ENCODE peak calls at places on chromosomes 16 and 17, in four cellular contexts. G is uterus; H is CD4-positive, CD25-positive, alpha-beta regulatory T cell; S is H9. L is an unnamed sample. For H3K4me1, the result is how much of the 10 kb centered on the place peaks cover.

GRCh38 chr16:80014241-80014939 is 413.9 kb upstream of the MAF start:
- DNase-seq in G (no peak), H (no peak), S (no peak), L (no peak)

GRCh38 chr16:728131-728889 is 1.4 kb downstream of the HAGHL start:
- DNase-seq in G (no peak), H (peak), S (peak), L (peak)

GRCh38 chr17:29722411-29723198 is 99.9 kb upstream of the CORO6 start:
- DNase-seq in G (peak), H (peak), S (no peak), L (peak)

GRCh38 chr17:79188048-79188447 is 113.4 kb downstream of the ENGASE start:
- DNase-seq in G (no peak), H (no peak), S (peak), L (no peak)

GRCh38 chr16:89073346-89074221 is 20.1 kb upstream of the ACSF3 start:
- DNase-seq in G (no peak), H (no peak), S (no peak), L (no peak)

GRCh38 chr17:79042421-79043190 is 18.6 kb downstream of the C1QTNF1 start:
- DNase-seq in G (peak), H (peak), S (peak), L (peak)

GRCh38 chr16:22077700-22078313 is 14.5 kb upstream of the VWA3A start:
- DNase-seq in G (peak), H (peak), S (peak), L (peak)

GRCh38 chr17:44417553-44417952 is 28.1 kb upstream of the ITGA2B start:
- DNase-seq in G (no peak), H (no peak), S (no peak), L (no peak)

GRCh38 chr16:11263737-11264136 is 5.4 kb downstream of the TNP2 start:
- DNase-seq in G (no peak), H (peak), S (no peak), L (no peak)

GRCh38 chr17:30380106-30380420 is 1.3 kb downstream of the CPD start:
- DNase-seq in G (no peak), H (peak), S (no peak), L (no peak)

GRCh38 chr16:86356804-86357203 is 153.5 kb upstream of the FOXF1 start:
- DNase-seq in G (no peak), H (no peak), S (no peak), L (no peak)

GRCh38 chr17:42311240-42312034 is 23.1 kb downstream of the STAT5A start:
- DNase-seq in G (peak), H (no peak), S (peak), L (no peak)

GRCh38 chr17:42312285-42313130 is 24.2 kb downstream of the STAT5A start:
- DNase-seq in G (peak), H (peak), S (peak), L (peak)

GRCh38 chr17:42310281-42311156 is 22.2 kb downstream of the STAT5A start:
- DNase-seq in G (peak), H (no peak), S (peak), L (no peak)

GRCh38 chr17:42313389-42313772 is 25.1 kb downstream of the STAT5A start:
- DNase-seq in G (no peak), H (no peak), S (no peak), L (no peak)

DNA sequence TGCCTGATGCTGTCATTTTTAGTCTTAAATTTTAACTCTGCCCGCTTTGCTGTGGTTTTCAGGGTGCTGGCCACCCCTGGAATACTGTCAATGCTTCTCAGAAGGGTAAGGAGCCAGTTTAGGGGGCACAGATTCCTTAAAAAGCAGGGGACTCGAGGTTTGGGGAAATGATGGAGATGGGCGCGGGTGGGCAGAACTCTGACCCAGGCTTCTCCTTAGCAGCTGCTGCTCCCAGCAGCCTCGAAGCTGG is 23.7 kb downstream of the STAT5A start:
- DNase-seq in G (no peak), H (no peak), S (no peak), L (no peak)
- H3K4me1 ChIP-seq in G (under half), H (under half), S (under half), L (under half)

DNA sequence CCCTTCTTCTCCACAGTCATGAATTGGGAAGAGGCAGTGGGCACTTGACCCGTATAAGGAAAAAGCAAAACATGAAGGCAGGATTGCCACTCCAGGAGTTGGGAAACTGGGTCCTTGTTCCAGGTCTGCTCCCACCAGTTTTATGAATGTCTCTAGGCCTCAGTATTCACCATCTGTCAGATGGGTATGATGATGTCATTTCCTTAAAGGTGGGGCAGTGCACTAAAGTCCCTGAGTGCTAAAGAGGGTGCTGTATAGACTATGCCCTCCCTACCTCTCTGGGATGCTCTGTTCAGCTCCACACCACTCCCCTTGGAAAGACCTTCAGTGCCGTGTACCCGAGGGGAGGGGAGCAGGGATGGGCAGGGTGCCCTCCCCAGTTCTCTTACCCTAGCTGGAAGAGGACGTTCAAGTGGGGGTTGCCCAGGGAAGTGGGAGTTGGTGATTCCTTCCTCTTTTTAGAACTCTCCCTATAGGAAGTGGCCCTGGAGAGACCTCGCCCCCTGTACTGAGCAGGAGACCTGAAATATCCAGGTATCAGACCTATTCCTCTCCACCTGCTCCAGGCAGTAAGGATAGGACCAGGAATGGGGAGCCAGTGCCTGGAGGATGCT is 2.2 kb downstream of the LASP1 start:
- DNase-seq in G (no peak), H (peak), S (no peak), L (no peak)
- H3K4me1 ChIP-seq in G (under half), H (half or more), S (under half), L (under half)

GRCh38 chr16:25012525-25012991 is 2.6 kb downstream of the ARHGAP17 start:
- DNase-seq in G (no peak), H (no peak), S (no peak), L (no peak)

GRCh38 chr16:25007284-25007984 is 7.7 kb downstream of the ARHGAP17 start:
- DNase-seq in G (no peak), H (no peak), S (no peak), L (no peak)

GRCh38 chr16:25010542-25010941 is 4.6 kb downstream of the ARHGAP17 start:
- DNase-seq in G (no peak), H (no peak), S (no peak), L (no peak)

GRCh38 chr16:25011891-25012499 is 3.2 kb downstream of the ARHGAP17 start:
- DNase-seq in G (no peak), H (no peak), S (no peak), L (no peak)

GRCh38 chr16:25009822-25010221 is 5.3 kb downstream of the ARHGAP17 start:
- DNase-seq in G (no peak), H (no peak), S (no peak), L (no peak)
- H3K4me1 ChIP-seq in G (under half), H (under half), S (under half), L (under half)

DNA sequence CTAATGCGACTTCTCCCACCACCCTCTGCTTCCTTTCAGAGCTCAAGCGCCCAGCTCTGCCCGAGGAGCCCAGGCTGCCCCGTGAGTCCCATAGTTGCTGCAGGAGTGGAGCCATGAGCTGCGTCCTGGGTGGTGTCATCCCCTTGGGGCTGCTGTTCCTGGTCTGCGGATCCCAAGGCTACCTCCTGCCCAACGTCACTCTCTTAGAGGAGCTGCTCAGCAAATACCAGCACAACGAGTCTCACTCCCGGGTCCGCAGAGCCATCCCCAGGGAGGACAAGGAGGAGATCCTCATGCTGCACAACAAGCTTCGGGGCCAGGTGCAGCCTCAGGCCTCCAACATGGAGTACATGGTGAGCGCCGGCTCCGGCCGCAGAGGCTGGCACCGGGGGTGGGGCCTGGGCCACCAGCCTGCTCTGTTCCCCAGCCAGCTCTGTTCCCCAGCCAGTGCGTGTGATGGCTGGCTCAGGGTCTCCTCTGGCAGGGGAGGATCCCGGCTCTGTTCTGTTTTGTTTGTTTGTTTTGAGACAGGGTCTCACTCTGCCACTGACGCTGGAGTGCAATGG is 18.7 kb downstream of the CRISPLD2 start:
- DNase-seq in G (no peak), H (no peak), S (no peak), L (no peak)
- H3K4me1 ChIP-seq in G (under half), H (under half), S (under half), L (under half)

DNA sequence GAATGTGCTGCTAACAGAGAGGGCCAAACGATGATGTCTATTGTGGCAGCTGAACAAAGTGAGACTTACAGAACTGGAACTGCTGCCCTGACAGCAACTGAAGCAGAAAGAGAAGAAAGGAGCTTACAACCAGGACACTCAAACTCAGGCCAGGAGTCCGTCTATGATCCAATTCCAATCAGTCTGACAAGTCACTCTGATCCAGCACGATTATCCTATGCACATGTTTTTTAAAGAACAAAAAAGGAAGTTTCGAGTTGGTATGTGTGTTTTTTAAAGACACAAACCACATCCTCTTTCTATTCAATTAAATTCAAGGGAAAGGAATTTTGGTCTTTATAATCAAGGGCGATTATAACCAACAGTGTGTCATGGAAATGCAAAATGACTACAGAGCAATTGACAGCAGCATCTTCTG is 42.4 kb upstream of the MTMR4 start:
- DNase-seq in G (no peak), H (no peak), S (no peak), L (no peak)
- H3K4me1 ChIP-seq in G (under half), H (under half), S (under half), L (under half)

L was measured in pancreas.